ENCODE peak calls at places on chromosome 4, in four cellular contexts. One of them, this sample, is unnamed.

GRCh38 chr4:519885-520595 is 21.0 kb downstream of the PIGG start:
- DNase-seq in mesendoderm: no peak
- DNase-seq in IMR-90: no peak
- DNase-seq in H1: no peak
- DNase-seq in this sample: no peak

GRCh38 chr4:20305976-20306375 is 54.3 kb downstream of the SLIT2 start:
- DNase-seq in mesendoderm: no peak
- DNase-seq in IMR-90: peak; percentile 59
- DNase-seq in H1: no peak
- DNase-seq in this sample: no peak

GRCh38 chr4:47543331-47543730 is 58.3 kb downstream of the ATP10D start:
- DNase-seq in mesendoderm: no peak
- DNase-seq in IMR-90: peak; percentile 23
- DNase-seq in H1: no peak
- DNase-seq in this sample: no peak

GRCh38 chr4:143294310-143294709 is 42.4 kb upstream of the GAB1 start:
- DNase-seq in mesendoderm: no peak
- DNase-seq in IMR-90: peak; percentile 11
- DNase-seq in H1: no peak
- DNase-seq in this sample: no peak

GRCh38 chr4:155541716-155542115 is 124.9 kb upstream of the GUCY1A1 start:
- DNase-seq in mesendoderm: no peak
- DNase-seq in IMR-90: peak; percentile 16
- DNase-seq in H1: no peak
- DNase-seq in this sample: no peak

GRCh38 chr4:143482753-143483362 is 30.6 kb upstream of the SMARCA5 start:
- DNase-seq in mesendoderm: peak; percentile 42
- DNase-seq in IMR-90: peak; percentile 71
- DNase-seq in H1: no peak
- DNase-seq in this sample: no peak

GRCh38 chr4:82968972-82969371 is 41.7 kb downstream of the LIN54 start:
- DNase-seq in mesendoderm: no peak
- DNase-seq in IMR-90: no peak
- DNase-seq in H1: no peak
- DNase-seq in this sample: no peak

GRCh38 chr4:138034871-138035270 is 207.3 kb downstream of the SLC7A11 start:
- DNase-seq in mesendoderm: no peak
- DNase-seq in IMR-90: peak; percentile 87
- DNase-seq in H1: no peak
- DNase-seq in this sample: no peak

GRCh38 chr4:54165438-54165837 is 63.7 kb upstream of the PDGFRA start:
- DNase-seq in mesendoderm: peak; percentile 63
- DNase-seq in IMR-90: peak; percentile 96
- DNase-seq in H1: no peak
- DNase-seq in this sample: no peak

GRCh38 chr4:13905543-13905942 is 278.0 kb upstream of the BOD1L1 start:
- DNase-seq in mesendoderm: no peak
- DNase-seq in IMR-90: peak; percentile 95
- DNase-seq in H1: no peak
- DNase-seq in this sample: no peak

GRCh38 chr4:73447701-73448100 is 11.7 kb downstream of the AFP start:
- DNase-seq in mesendoderm: no peak
- DNase-seq in IMR-90: peak; percentile 56
- DNase-seq in H1: no peak
- DNase-seq in this sample: no peak

GRCh38 chr4:74033721-74034120 is 4.8 kb downstream of the CXCL3 start:
- DNase-seq in mesendoderm: no peak
- DNase-seq in IMR-90: peak; percentile 60
- DNase-seq in H1: no peak
- DNase-seq in this sample: no peak

GRCh38 chr4:180253419-180253818 is 1989.8 kb upstream of the TENM3 start:
- DNase-seq in mesendoderm: no peak
- DNase-seq in IMR-90: no peak
- DNase-seq in H1: no peak
- DNase-seq in this sample: no peak

GRCh38 chr4:73161527-73162185 is 92.1 kb upstream of the COX18 start:
- DNase-seq in mesendoderm: no peak
- DNase-seq in IMR-90: no peak
- DNase-seq in H1: no peak
- DNase-seq in this sample: no peak

GRCh38 chr4:90007494-90008167 is 113.0 kb downstream of the MMRN1 start:
- DNase-seq in mesendoderm: peak; percentile 54
- DNase-seq in IMR-90: no peak
- DNase-seq in H1: no peak
- DNase-seq in this sample: peak; percentile 28

GRCh38 chr4:137968956-137969709 is 273.0 kb downstream of the SLC7A11 start:
- DNase-seq in mesendoderm: peak; percentile 88
- DNase-seq in IMR-90: peak; percentile 59
- DNase-seq in H1: no peak
- DNase-seq in this sample: no peak

GRCh38 chr4:125994024-125994423 is 679.3 kb downstream of the FAT4 start:
- DNase-seq in mesendoderm: no peak
- DNase-seq in IMR-90: peak; percentile 22
- DNase-seq in H1: no peak
- DNase-seq in this sample: no peak

GRCh38 chr4:190020790-190021717 is 6.0 kb downstream of the FRG2 start:
- DNase-seq in mesendoderm: peak; percentile 90
- DNase-seq in IMR-90: peak; percentile 29
- DNase-seq in H1: no peak
- DNase-seq in this sample: peak; percentile 79

GRCh38 chr4:76696109-76696508 is 201.8 kb downstream of the SOWAHB start:
- DNase-seq in mesendoderm: peak; percentile 99
- DNase-seq in IMR-90: peak; percentile 69
- DNase-seq in H1: no peak
- DNase-seq in this sample: peak; percentile 90
- H4K5ac ChIP-seq in mesendoderm: no peak overlapping the region
- H4K5ac ChIP-seq in IMR-90: peak overlapping the region; percentile 5
- H4K5ac ChIP-seq in H1: no peak overlapping the region
- H4K5ac ChIP-seq in this sample: no peak overlapping the region

GRCh38 chr4:102868782-102869568 is at the start of gene CISD2:
- DNase-seq in mesendoderm: peak; percentile 97
- DNase-seq in IMR-90: peak; percentile 85
- DNase-seq in H1: peak; percentile 66
- DNase-seq in this sample: peak; percentile 95

GRCh38 chr4:102867278-102868152 is 1.3 kb upstream of the CISD2 start:
- DNase-seq in mesendoderm: no peak
- DNase-seq in IMR-90: no peak
- DNase-seq in H1: no peak
- DNase-seq in this sample: no peak

GRCh38 chr4:102871772-102872171 is 3.0 kb downstream of the CISD2 start:
- DNase-seq in mesendoderm: peak; percentile 6
- DNase-seq in IMR-90: no peak
- DNase-seq in H1: no peak
- DNase-seq in this sample: no peak

GRCh38 chr4:102868153-102868781 is 525 bp upstream of the CISD2 start:
- DNase-seq in mesendoderm: no peak
- DNase-seq in IMR-90: no peak
- DNase-seq in H1: no peak
- DNase-seq in this sample: no peak

DNA sequence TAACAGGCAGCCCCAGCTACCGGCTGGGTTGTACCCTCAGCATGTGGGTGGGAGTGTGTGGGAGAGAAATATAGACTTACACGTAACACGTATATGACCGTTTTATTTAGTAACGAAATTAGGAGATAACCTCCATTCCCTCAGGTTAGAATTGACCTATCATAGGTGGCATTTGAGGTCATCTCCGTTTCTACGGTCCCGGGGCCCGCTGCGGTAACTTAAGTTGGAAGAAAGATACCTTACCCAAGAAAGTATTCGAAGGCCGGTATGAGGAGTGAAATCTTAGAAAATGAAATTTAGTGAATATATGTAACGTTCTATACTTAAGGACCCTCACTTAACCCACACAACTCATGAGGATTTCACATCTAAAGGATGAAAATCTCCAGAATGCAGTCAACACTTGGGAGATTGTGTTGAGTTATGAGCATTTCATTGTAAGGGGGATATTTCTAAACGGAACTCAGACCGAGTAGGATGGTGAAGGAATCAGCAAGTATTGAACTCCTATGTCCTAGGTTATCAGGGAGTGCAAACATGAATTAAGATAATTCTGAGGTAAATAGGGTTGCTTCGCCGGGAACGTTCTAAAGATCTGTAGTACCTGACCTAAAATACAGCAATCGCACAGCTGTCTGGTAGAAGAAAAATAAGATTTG is 906 bp downstream of the CISD2 start:
- DNase-seq in mesendoderm: no peak
- DNase-seq in IMR-90: peak; percentile 2
- DNase-seq in H1: no peak
- DNase-seq in this sample: no peak
- H2BK5ac ChIP-seq in mesendoderm: peak overlapping the region; percentile 57
- H2BK5ac ChIP-seq in IMR-90: peak overlapping the region; percentile 68
- H2BK5ac ChIP-seq in H1: peak overlapping the region; percentile 96
- H2BK5ac ChIP-seq in this sample: no peak overlapping the region

GRCh38 chr4:118398226-118399090 is 45.7 kb upstream of the PRSS12 start:
- DNase-seq in mesendoderm: no peak
- DNase-seq in IMR-90: no peak
- DNase-seq in H1: no peak
- DNase-seq in this sample: no peak
- H4K5ac ChIP-seq in mesendoderm: no peak overlapping the region
- H4K5ac ChIP-seq in IMR-90: peak overlapping the region; percentile 100
- H4K5ac ChIP-seq in H1: no peak overlapping the region
- H4K5ac ChIP-seq in this sample: no peak overlapping the region

DNA sequence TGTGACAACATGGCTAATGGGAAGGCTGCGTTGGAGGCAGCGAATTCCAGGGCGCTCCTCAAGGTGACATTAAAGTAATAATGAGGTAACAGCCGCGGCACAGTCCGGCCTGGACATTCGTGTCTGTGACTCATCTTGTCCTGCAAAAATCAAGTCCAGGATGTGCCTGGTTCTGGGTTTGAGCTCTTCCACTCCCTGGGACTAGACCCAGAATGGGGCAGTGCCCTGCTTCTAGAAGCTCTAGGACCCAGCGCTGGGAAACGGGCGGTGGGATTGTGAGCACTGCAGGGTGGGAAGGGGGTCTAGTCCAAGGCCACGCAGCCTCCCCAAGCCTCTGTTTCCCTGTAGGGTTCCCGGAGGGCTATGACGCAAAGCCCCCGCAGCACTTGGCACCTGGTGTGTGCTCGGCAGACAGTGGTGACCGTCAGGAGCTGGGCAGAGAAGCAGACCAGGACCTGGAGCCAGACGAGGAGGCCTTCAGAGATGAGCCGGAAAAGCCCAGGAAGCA is 34.9 kb downstream of the HMX1 start:
- DNase-seq in mesendoderm: no peak
- DNase-seq in IMR-90: no peak
- DNase-seq in H1: no peak
- DNase-seq in this sample: no peak
- H2BK5ac ChIP-seq in mesendoderm: no peak overlapping the region
- H2BK5ac ChIP-seq in IMR-90: no peak overlapping the region
- H2BK5ac ChIP-seq in H1: no peak overlapping the region
- H2BK5ac ChIP-seq in this sample: no peak overlapping the region

DNA sequence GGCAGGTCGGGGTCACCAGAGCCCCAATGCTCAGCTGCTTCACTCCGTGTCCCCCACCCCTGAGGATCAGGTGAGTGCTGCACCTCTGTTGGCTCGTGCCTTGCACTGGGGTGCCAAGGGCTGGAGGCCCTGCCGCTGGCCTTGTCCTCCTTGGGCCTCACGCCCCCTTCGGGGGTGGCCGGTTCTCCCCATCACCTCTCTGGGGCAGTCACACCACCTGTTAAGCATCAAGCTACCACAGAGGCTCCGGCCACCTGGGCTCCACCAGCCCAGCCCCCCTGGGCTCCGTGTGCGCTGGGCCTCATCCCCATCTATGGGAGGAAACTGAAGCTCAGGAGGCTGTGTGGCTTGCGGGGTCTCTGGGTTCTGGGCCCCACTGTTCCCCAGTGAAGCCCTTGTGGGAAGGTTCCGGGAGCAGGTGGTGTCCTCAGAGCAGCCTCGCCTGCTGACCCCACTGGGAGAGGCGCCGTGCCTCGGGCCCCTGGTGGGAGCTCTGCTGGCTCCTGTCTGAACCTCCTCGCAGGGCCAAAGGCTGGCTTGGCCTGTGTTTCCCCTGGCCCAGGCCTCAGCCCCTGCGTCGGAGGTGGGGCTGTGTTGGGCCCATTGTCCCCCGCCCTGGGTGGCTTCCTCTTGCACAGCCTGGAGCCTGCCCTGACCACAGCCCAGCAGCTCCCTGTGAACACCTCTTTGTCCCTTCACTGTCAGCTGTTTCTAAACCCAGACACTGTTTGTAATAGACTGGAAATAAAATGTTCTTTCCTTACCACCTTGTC is 30.8 kb downstream of the DOK7 start:
- DNase-seq in mesendoderm: peak; percentile 22
- DNase-seq in IMR-90: no peak
- DNase-seq in H1: no peak
- DNase-seq in this sample: no peak
- H4K5ac ChIP-seq in mesendoderm: no peak overlapping the region
- H4K5ac ChIP-seq in IMR-90: no peak overlapping the region
- H4K5ac ChIP-seq in H1: no peak overlapping the region
- H4K5ac ChIP-seq in this sample: no peak overlapping the region

This sample was measured in H9.